ENCODE peak calls at places on chromosomes 2 and 18, in five cellular contexts. B is A549; Q is MM.1S; N is left ventricle myocardium inferior; G is CD4-positive, alpha-beta memory T cell. M is an unnamed sample.

GRCh38 chr2:198314559-198315153 is 510.3 kb downstream of the PLCL1 start:
- DNase-seq in B (no peak), Q (peak), N (no peak), G (peak), M (no peak)

GRCh38 chr2:105926960-105927678 is 182.4 kb downstream of the NCK2 start:
- DNase-seq in B (no peak), Q (peak), N (no peak), G (peak), M (peak)

GRCh38 chr2:51971136-51971535 is 939.2 kb upstream of the NRXN1 start:
- DNase-seq in B (no peak), Q (no peak), N (no peak), G (no peak), M (no peak)

GRCh38 chr2:96236882-96237281 is 28.3 kb upstream of the STARD7 start:
- DNase-seq in B (no peak), Q (no peak), N (no peak), G (no peak), M (no peak)

GRCh38 chr18:48801728-48802542 is 148.8 kb downstream of the SMAD7 start:
- DNase-seq in B (no peak), Q (no peak), N (peak), G (no peak), M (no peak)

GRCh38 chr2:82875891-82876290 is 1583.2 kb downstream of the SUCLG1 start:
- DNase-seq in B (no peak), Q (no peak), N (no peak), G (no peak), M (no peak)

GRCh38 chr2:121596221-121597080 is 52.8 kb downstream of the CLASP1 start:
- DNase-seq in B (peak), Q (no peak), N (no peak), G (no peak), M (no peak)

GRCh38 chr2:86300496-86300895 is 36.9 kb downstream of the REEP1 start:
- DNase-seq in B (no peak), Q (no peak), N (no peak), G (no peak), M (no peak)

GRCh38 chr2:80515961-80516360 is 211.4 kb upstream of the LRRTM1 start:
- DNase-seq in B (no peak), Q (no peak), N (no peak), G (no peak), M (no peak)

GRCh38 chr2:19503915-19504314 is 145.5 kb upstream of the OSR1 start:
- DNase-seq in B (no peak), Q (no peak), N (no peak), G (no peak), M (no peak)

GRCh38 chr2:112065966-112066365 is 10.9 kb downstream of the TMEM87B start:
- DNase-seq in B (no peak), Q (peak), N (no peak), G (no peak), M (no peak)

GRCh38 chr18:38368886-38369285 is 803.3 kb upstream of the CELF4 start:
- DNase-seq in B (no peak), Q (peak), N (no peak), G (no peak), M (no peak)

GRCh38 chr2:107808986-107809385 is 17.7 kb upstream of the RGPD4 start:
- DNase-seq in B (no peak), Q (no peak), N (peak), G (no peak), M (no peak)

GRCh38 chr18:74476154-74476553 is 19.0 kb upstream of the DIPK1C start:
- DNase-seq in B (peak), Q (no peak), N (peak), G (no peak), M (peak)

GRCh38 chr2:132562245-132562644 is 107.8 kb downstream of the LYPD1 start:
- DNase-seq in B (no peak), Q (no peak), N (no peak), G (no peak), M (no peak)

GRCh38 chr2:8480936-8481335 is 200.9 kb upstream of the ID2 start:
- DNase-seq in B (no peak), Q (no peak), N (no peak), G (no peak), M (no peak)

GRCh38 chr2:220880623-220881022 is 691.5 kb downstream of the EPHA4 start:
- DNase-seq in B (no peak), Q (no peak), N (no peak), G (no peak), M (no peak)

GRCh38 chr2:28055325-28055970 is 164.9 kb downstream of the BABAM2 start:
- DNase-seq in B (no peak), Q (no peak), N (no peak), G (no peak), M (no peak)

GRCh38 chr18:28903366-28903765 is 726.4 kb upstream of the CDH2 start:
- DNase-seq in B (no peak), Q (no peak), N (no peak), G (no peak), M (no peak)

GRCh38 chr18:48104703-48105102 is 174.2 kb upstream of the SMAD2 start:
- DNase-seq in B (no peak), Q (no peak), N (no peak), G (no peak), M (no peak)

GRCh38 chr2:232340171-232340935 is 38.2 kb upstream of the ALPP start:
- DNase-seq in B (no peak), Q (no peak), N (peak), G (no peak), M (no peak)
- H3K27ac ChIP-seq in B (no peak), Q (no peak), N (no peak), G (no peak), M (no peak)

GRCh38 chr2:171139860-171140259 is 20.8 kb downstream of the TLK1 start:
- DNase-seq in B (no peak), Q (no peak), N (no peak), G (no peak), M (no peak)
- H3K27ac ChIP-seq in B (no peak), Q (no peak), N (no peak), G (no peak), M (no peak)

DNA sequence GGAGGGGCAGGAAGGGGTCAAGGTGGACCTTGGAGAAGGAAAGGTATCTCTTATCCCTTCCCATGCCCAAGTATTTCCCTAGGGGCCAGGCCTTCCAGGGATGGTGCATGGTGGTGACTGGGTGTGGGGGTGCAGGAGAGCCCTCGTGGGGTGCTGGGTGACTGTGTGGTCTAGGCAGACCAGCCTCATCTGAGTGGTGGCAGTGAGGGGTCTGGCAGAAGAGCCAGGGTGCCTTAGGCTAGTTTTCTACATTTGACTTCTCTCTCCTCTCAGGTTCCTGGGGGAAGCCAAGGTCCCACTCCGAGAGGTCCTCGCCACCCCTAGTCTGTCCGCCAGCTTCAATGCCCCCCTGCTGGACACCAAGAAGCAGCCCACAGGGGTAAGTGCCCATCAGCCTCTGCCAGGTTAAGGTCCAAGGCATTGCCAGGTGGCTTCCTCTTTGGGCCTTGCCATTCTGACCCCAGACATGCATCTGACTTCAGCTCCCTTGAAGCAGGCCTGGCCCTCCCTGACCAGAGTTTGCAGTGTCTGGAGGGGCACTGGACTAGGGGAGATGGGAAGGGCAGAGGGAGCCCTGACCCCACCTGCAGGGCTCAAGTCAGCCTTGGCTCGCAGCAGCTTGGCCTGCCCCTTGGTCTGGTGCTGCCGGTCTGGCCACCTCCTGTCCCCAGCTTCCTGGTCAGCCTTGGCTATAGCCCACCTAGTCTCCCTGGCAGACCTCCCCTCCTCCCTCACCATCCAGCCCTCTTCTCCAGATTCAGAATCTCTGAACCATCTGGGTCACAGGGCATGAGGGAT is 49.8 kb downstream of the DYSF start:
- DNase-seq in B (no peak), Q (no peak), N (no peak), G (no peak), M (no peak)
- H3K27ac ChIP-seq in B (no peak), Q (no peak), N (peak), G (no peak), M (peak)

GRCh38 chr18:79373736-79374135 is 22.0 kb upstream of the NFATC1 start:
- DNase-seq in B (no peak), Q (no peak), N (no peak), G (no peak), M (no peak)
- H3K27ac ChIP-seq in B (no peak), Q (no peak), N (no peak), G (no peak), M (no peak)

DNA sequence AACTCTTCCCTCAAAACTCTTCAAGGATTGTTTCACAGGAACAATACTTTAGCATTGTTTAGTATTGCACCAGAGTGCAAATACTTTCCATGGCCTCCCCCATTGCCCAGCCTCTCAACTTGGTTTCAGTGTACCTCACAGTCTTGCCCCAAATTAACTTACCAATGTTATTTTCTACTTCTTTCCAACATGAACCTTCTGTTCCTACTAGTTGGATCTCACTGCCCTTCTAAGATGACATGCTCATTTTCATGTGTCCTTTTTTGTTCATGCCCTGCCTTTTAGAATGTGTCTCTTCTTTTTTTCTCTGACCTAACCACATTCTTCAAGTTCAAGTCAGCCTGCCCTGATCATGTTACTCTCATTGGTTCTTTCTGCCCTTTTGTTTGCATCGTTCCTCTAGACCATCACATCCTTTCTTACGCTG is 4.1 kb downstream of the SPATS2L start:
- DNase-seq in B (no peak), Q (no peak), N (no peak), G (no peak), M (no peak)
- H3K27ac ChIP-seq in B (peak), Q (no peak), N (peak), G (no peak), M (no peak)

GRCh38 chr2:238645095-238645494 is 202.8 kb upstream of the TWIST2 start:
- DNase-seq in B (no peak), Q (no peak), N (no peak), G (no peak), M (no peak)
- H3K27ac ChIP-seq in B (peak), Q (no peak), N (no peak), G (no peak), M (no peak)

DNA sequence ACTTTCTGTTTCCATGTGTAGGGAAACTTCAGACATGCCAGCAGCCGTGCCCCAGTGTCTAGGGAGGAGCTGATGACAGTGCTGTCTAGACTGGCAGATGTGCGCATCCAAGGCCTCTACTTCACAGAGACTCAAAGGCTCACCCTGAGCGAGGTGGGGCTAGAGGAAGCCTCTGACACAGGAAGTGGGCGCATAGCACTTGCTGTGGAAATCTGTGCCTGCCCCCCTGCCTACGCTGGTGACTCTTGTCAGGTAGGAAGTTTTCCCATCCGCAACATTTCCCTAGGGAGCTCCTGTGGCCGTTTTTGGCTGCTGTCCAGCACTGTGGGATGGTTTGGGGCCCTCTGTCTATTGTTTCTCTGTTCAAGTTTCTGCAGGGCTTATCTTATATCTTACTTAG is 143.1 kb upstream of the TTC39C start:
- DNase-seq in B (no peak), Q (no peak), N (peak), G (peak), M (no peak)
- H3K27ac ChIP-seq in B (no peak), Q (no peak), N (no peak), G (peak), M (no peak)